ENCODE peak calls at places on chromosomes 4 and X, in six cellular contexts. Y, D, O, C, U and R are unnamed samples.

GRCh38 chrX:103878466-103879151 is 46.6 kb upstream of the RAB9B start:
- DNase-seq in U (no peak), Y (peak), D (no peak), C (no peak), O (no peak), R (no peak)

GRCh38 chrX:15570145-15570544 is 30.6 kb downstream of the ACE2 start:
- DNase-seq in Y (no peak), O (no peak), U (no peak), D (no peak), C (no peak), R (no peak)

GRCh38 chr4:56907009-56907408 is 691 bp upstream of the REST start:
- DNase-seq in U (no peak), C (peak), O (no peak), Y (no peak), D (peak), R (no peak)

GRCh38 chrX:10254746-10255145 is 98.0 kb downstream of the CLCN4 start:
- DNase-seq in Y (peak), D (no peak), C (no peak), U (no peak), O (peak), R (no peak)

GRCh38 chrX:105698386-105698785 is 124.0 kb upstream of the NRK start:
- DNase-seq in O (no peak), D (no peak), C (no peak), Y (peak), U (no peak), R (no peak)

GRCh38 chrX:120357186-120357585 is 4.7 kb upstream of the ATP1B4 start:
- DNase-seq in Y (no peak), C (no peak), O (no peak), U (no peak), D (no peak), R (no peak)

GRCh38 chr4:184506527-184507121 is 32.3 kb upstream of the IRF2 start:
- DNase-seq in D (peak), C (peak), U (no peak), O (no peak), Y (peak), R (no peak)

GRCh38 chr4:94635172-94635571 is 122.6 kb upstream of the BMPR1B start:
- DNase-seq in D (no peak), C (no peak), U (no peak), Y (peak), O (no peak), R (no peak)

GRCh38 chrX:19024366-19024765 is 40.5 kb upstream of the PHKA2 start:
- DNase-seq in C (no peak), U (no peak), D (no peak), O (no peak), Y (no peak), R (no peak)

GRCh38 chrX:23578079-23578478 is 89.2 kb upstream of the PRDX4 start:
- DNase-seq in D (no peak), C (no peak), Y (peak), U (no peak), O (no peak), R (peak)

GRCh38 chr4:2824329-2825183 is 19.1 kb upstream of the ADD1 start:
- DNase-seq in Y (no peak), C (no peak), U (no peak), D (no peak), O (no peak), R (no peak)

GRCh38 chr4:99536148-99536728 is 25.4 kb downstream of the C4orf17 start:
- DNase-seq in D (no peak), O (no peak), U (no peak), C (no peak), Y (peak), R (no peak)